ENCODE peak calls at places on chromosome 12, in seven cellular contexts. G is stimulated activated CD8-positive, alpha-beta memory T cell treated with anti-CD3 and anti-CD28 coated beads, Interleukin-15, amount 100 ng/mL, for 1 hour; S is effector memory CD4-positive, alpha-beta T cell; N is stomach; E is NCI-H460; C is HEK293T; P is WTC11. K is an unnamed sample.

GRCh38 chr12:95004610-95005009 is 1.1 kb upstream of the NDUFA12 start:
- DNase-seq in G (no peak), S (no peak), N (no peak), E (no peak), C (no peak), P (no peak), K (no peak)

GRCh38 chr12:64261813-64262212 is 39.7 kb upstream of the KICS2 start:
- DNase-seq in G (no peak), S (no peak), N (no peak), E (no peak), C (no peak), P (no peak), K (no peak)

GRCh38 chr12:71157601-71158233 is at the start of gene TSPAN8:
- DNase-seq in G (no peak), S (no peak), N (peak), E (no peak), C (no peak), P (no peak), K (no peak)

GRCh38 chr12:79344855-79345840 is 345.6 kb downstream of the PAWR start:
- DNase-seq in G (no peak), S (no peak), N (no peak), E (peak), C (peak), P (peak), K (no peak)

GRCh38 chr12:132795847-132796246 is 32.8 kb downstream of the GOLGA3 start:
- DNase-seq in G (no peak), S (no peak), N (no peak), E (no peak), C (no peak), P (no peak), K (no peak)

GRCh38 chr12:103840399-103840880 is 594 bp downstream of the NT5DC3 start:
- DNase-seq in G (no peak), S (no peak), N (no peak), E (no peak), C (no peak), P (peak), K (no peak)

GRCh38 chr12:23133471-23133870 is 508.5 kb downstream of the ETNK1 start:
- DNase-seq in G (no peak), S (no peak), N (no peak), E (no peak), C (no peak), P (no peak), K (no peak)

GRCh38 chr12:129049917-129050316 is 196.6 kb downstream of the GLT1D1 start:
- DNase-seq in G (no peak), S (no peak), N (no peak), E (no peak), C (peak), P (no peak), K (no peak)

GRCh38 chr12:115312901-115313300 is 628.9 kb upstream of the TBX3 start:
- DNase-seq in G (no peak), S (no peak), N (no peak), E (no peak), C (no peak), P (no peak), K (no peak)

GRCh38 chr12:76784600-76785051 is 20.7 kb downstream of the ZDHHC17 start:
- DNase-seq in G (no peak), S (no peak), N (no peak), E (no peak), C (no peak), P (no peak), K (no peak)

GRCh38 chr12:53325539-53326061 is 4.2 kb upstream of the AAAS start:
- DNase-seq in G (no peak), S (no peak), N (peak), E (no peak), C (no peak), P (peak), K (no peak)

GRCh38 chr12:52975820-52976573 is 27.1 kb downstream of the KRT18 start:
- DNase-seq in G (no peak), S (no peak), N (peak), E (peak), C (no peak), P (peak), K (no peak)

GRCh38 chr12:124404162-124404561 is 109.3 kb downstream of the RFLNA start:
- DNase-seq in G (no peak), S (no peak), N (no peak), E (no peak), C (no peak), P (no peak), K (no peak)

GRCh38 chr12:3035815-3036702 is 41.1 kb upstream of the TSPAN9 start:
- DNase-seq in G (no peak), S (no peak), N (no peak), E (no peak), C (no peak), P (no peak), K (no peak)

GRCh38 chr12:120399531-120399930 is 30.6 kb upstream of the MSI1 start:
- DNase-seq in G (no peak), S (no peak), N (no peak), E (no peak), C (no peak), P (no peak), K (no peak)

GRCh38 chr12:22380029-22380428 is 45.5 kb upstream of the ST8SIA1 start:
- DNase-seq in G (no peak), S (no peak), N (no peak), E (no peak), C (no peak), P (no peak), K (no peak)

GRCh38 chr12:64760808-64761573 is 1.8 kb upstream of the GNS start:
- DNase-seq in G (no peak), S (no peak), N (no peak), E (no peak), C (no peak), P (no peak), K (no peak)

GRCh38 chr12:77914089-77914488 is 83.4 kb downstream of the NAV3 start:
- DNase-seq in G (no peak), S (no peak), N (no peak), E (no peak), C (no peak), P (no peak), K (no peak)

GRCh38 chr12:132653567-132654290 is 33.4 kb downstream of the POLE start:
- DNase-seq in G (no peak), S (no peak), N (no peak), E (no peak), C (no peak), P (no peak), K (no peak)